ENCODE peak calls at places on chromosomes 1 and 21, in nine cellular contexts. One of them, this sample, is unnamed.

GRCh38 chr1:199945591-199945990 is 81.9 kb upstream of the NR5A2 start:
- DNase-seq in cardiac fibroblast: no peak
- DNase-seq in HEK293T: no peak
- DNase-seq in BJ: no peak
- DNase-seq in choroid plexus epithelial cell: no peak
- DNase-seq in transverse colon: no peak
- DNase-seq in cerebellar cortex: no peak
- DNase-seq in HFF-Myc: no peak
- DNase-seq in H4: no peak
- DNase-seq in this sample: no peak

GRCh38 chr1:17244826-17245740 is 3.8 kb upstream of the PADI3 start:
- DNase-seq in HEK293T: no peak
- DNase-seq in HFF-Myc: no peak
- DNase-seq in H4: no peak
- DNase-seq in cerebellar cortex: no peak
- DNase-seq in cardiac fibroblast: no peak
- DNase-seq in transverse colon: no peak
- DNase-seq in choroid plexus epithelial cell: no peak
- DNase-seq in BJ: no peak
- DNase-seq in this sample: no peak

GRCh38 chr21:45475797-45476570 is 66.3 kb downstream of the SLC19A1 start:
- DNase-seq in transverse colon: no peak
- DNase-seq in cerebellar cortex: no peak
- DNase-seq in H4: no peak
- DNase-seq in HFF-Myc: no peak
- DNase-seq in cardiac fibroblast: no peak
- DNase-seq in BJ: no peak
- DNase-seq in choroid plexus epithelial cell: no peak
- DNase-seq in HEK293T: no peak
- DNase-seq in this sample: no peak

GRCh38 chr1:69911301-69911801 is 294.0 kb downstream of the LRRC40 start:
- DNase-seq in HFF-Myc: no peak
- DNase-seq in cardiac fibroblast: peak; percentile 89
- DNase-seq in choroid plexus epithelial cell: peak; percentile 92
- DNase-seq in H4: peak; percentile 77
- DNase-seq in HEK293T: no peak
- DNase-seq in transverse colon: no peak
- DNase-seq in cerebellar cortex: no peak
- DNase-seq in BJ: peak; percentile 74
- DNase-seq in this sample: no peak

GRCh38 chr1:150970818-150971582 is 3.6 kb downstream of the CERS2 start:
- DNase-seq in transverse colon: peak; percentile 80
- DNase-seq in choroid plexus epithelial cell: peak; percentile 71
- DNase-seq in cardiac fibroblast: peak; percentile 76
- DNase-seq in cerebellar cortex: no peak
- DNase-seq in H4: peak; percentile 45
- DNase-seq in HEK293T: no peak
- DNase-seq in HFF-Myc: no peak
- DNase-seq in BJ: no peak
- DNase-seq in this sample: no peak

GRCh38 chr21:19508844-19509243 is 1105.3 kb upstream of the TMPRSS15 start:
- DNase-seq in transverse colon: no peak
- DNase-seq in BJ: no peak
- DNase-seq in HEK293T: no peak
- DNase-seq in cerebellar cortex: no peak
- DNase-seq in choroid plexus epithelial cell: no peak
- DNase-seq in HFF-Myc: no peak
- DNase-seq in H4: no peak
- DNase-seq in cardiac fibroblast: no peak
- DNase-seq in this sample: no peak

GRCh38 chr21:45256912-45257672 is 30.6 kb downstream of the POFUT2 start:
- DNase-seq in HEK293T: no peak
- DNase-seq in choroid plexus epithelial cell: peak; percentile 22
- DNase-seq in transverse colon: no peak
- DNase-seq in HFF-Myc: no peak
- DNase-seq in cerebellar cortex: no peak
- DNase-seq in H4: no peak
- DNase-seq in BJ: no peak
- DNase-seq in cardiac fibroblast: peak; percentile 8
- DNase-seq in this sample: no peak

GRCh38 chr21:25191141-25191540 is 416.1 kb downstream of the MRPL39 start:
- DNase-seq in HEK293T: no peak
- DNase-seq in transverse colon: no peak
- DNase-seq in HFF-Myc: no peak
- DNase-seq in choroid plexus epithelial cell: no peak
- DNase-seq in cerebellar cortex: no peak
- DNase-seq in cardiac fibroblast: no peak
- DNase-seq in H4: no peak
- DNase-seq in BJ: no peak
- DNase-seq in this sample: no peak

This sample was measured in NCI-H446 treated with DMSO at 0.1 percent for 48 hours.